ENCODE peak calls at places on chromosomes 12 and 14, in four cellular contexts. V is kidney epithelial cell, J is substantia nigra, E is posterior cingulate gyrus. O is an unnamed sample.

GRCh38 chr12:6273209-6273928 is 37.1 kb upstream of the PLEKHG6 start:
- DNase-seq in V (no peak), J (no peak), E (no peak), O (no peak)

GRCh38 chr12:131087991-131088700 is 134.4 kb downstream of the ADGRD1 start:
- DNase-seq in V (no peak), J (no peak), E (no peak), O (no peak)

GRCh38 chr12:63045020-63045860 is 105.8 kb downstream of the AVPR1A start:
- DNase-seq in V (peak; percentile 70), J (no peak), E (no peak), O (no peak)

GRCh38 chr12:117732761-117733160 is 236.0 kb downstream of the KSR2 start:
- DNase-seq in V (no peak), J (no peak), E (no peak), O (no peak)

GRCh38 chr14:75294649-75295033 is 16.0 kb downstream of the FOS start:
- DNase-seq in V (no peak), J (no peak), E (no peak), O (no peak)

GRCh38 chr14:64748995-64749714 is 44.9 kb downstream of the PLEKHG3 start:
- DNase-seq in V (no peak), J (no peak), E (no peak), O (no peak)

GRCh38 chr14:59454131-59454530 is 11.0 kb downstream of the GPR135 start:
- DNase-seq in V (peak; percentile 72), J (no peak), E (no peak), O (no peak)

GRCh38 chr14:84535491-84535890 is 994.5 kb upstream of the FLRT2 start:
- DNase-seq in V (no peak), J (no peak), E (no peak), O (no peak)

GRCh38 chr14:77000340-77001235 is 27.9 kb downstream of the IRF2BPL start:
- DNase-seq in V (no peak), J (no peak), E (peak; percentile 65), O (peak; percentile 37)

GRCh38 chr12:123608192-123608591 is 6.3 kb downstream of the DDX55 start:
- DNase-seq in V (no peak), J (no peak), E (no peak), O (no peak)

GRCh38 chr14:65792208-65792905 is 379.8 kb downstream of the FUT8 start:
- DNase-seq in V (peak; percentile 58), J (no peak), E (no peak), O (no peak)